ENCODE peak calls at places on chromosomes 6 and 20, in eight cellular contexts. One of them, this sample, is unnamed.

GRCh38 chr6:85436939-85437495 is 12.9 kb upstream of the NT5E start:
- DNase-seq in mesothelial cell of epicardium: no peak
- DNase-seq in effector CD4-positive, alpha-beta T cell: no peak
- DNase-seq in aorta: no peak
- DNase-seq in activated CD4-positive, alpha-beta T cell treated with anti-CD3 and anti-CD28 coated beads for 48 hours: no peak
- DNase-seq in nephron progenitor cell: no peak
- DNase-seq in stomach: no peak
- DNase-seq in IMR-90: no peak
- DNase-seq in this sample: no peak

GRCh38 chr6:39948156-39948850 is 14.0 kb upstream of the MOCS1 start:
- DNase-seq in mesothelial cell of epicardium: no peak
- DNase-seq in effector CD4-positive, alpha-beta T cell: no peak
- DNase-seq in aorta: no peak
- DNase-seq in activated CD4-positive, alpha-beta T cell treated with anti-CD3 and anti-CD28 coated beads for 48 hours: no peak
- DNase-seq in nephron progenitor cell: no peak
- DNase-seq in stomach: no peak
- DNase-seq in IMR-90: no peak
- DNase-seq in this sample: no peak

GRCh38 chr20:823326-823902 is 10.1 kb upstream of the FAM110A start:
- DNase-seq in mesothelial cell of epicardium: no peak
- DNase-seq in effector CD4-positive, alpha-beta T cell: no peak
- DNase-seq in aorta: no peak
- DNase-seq in activated CD4-positive, alpha-beta T cell treated with anti-CD3 and anti-CD28 coated beads for 48 hours: no peak
- DNase-seq in nephron progenitor cell: no peak
- DNase-seq in stomach: peak
- DNase-seq in IMR-90: no peak
- DNase-seq in this sample: no peak

GRCh38 chr6:163956571-163957407 is 542.3 kb downstream of the QKI start:
- DNase-seq in mesothelial cell of epicardium: peak
- DNase-seq in effector CD4-positive, alpha-beta T cell: peak
- DNase-seq in aorta: peak
- DNase-seq in activated CD4-positive, alpha-beta T cell treated with anti-CD3 and anti-CD28 coated beads for 48 hours: peak
- DNase-seq in nephron progenitor cell: peak
- DNase-seq in stomach: peak
- DNase-seq in IMR-90: peak
- DNase-seq in this sample: peak

GRCh38 chr6:52731719-52732118 is 31.6 kb downstream of the GSTA2 start:
- DNase-seq in mesothelial cell of epicardium: no peak
- DNase-seq in effector CD4-positive, alpha-beta T cell: no peak
- DNase-seq in aorta: no peak
- DNase-seq in activated CD4-positive, alpha-beta T cell treated with anti-CD3 and anti-CD28 coated beads for 48 hours: no peak
- DNase-seq in nephron progenitor cell: no peak
- DNase-seq in stomach: no peak
- DNase-seq in IMR-90: no peak
- DNase-seq in this sample: no peak

GRCh38 chr6:21678990-21679389 is 85.4 kb downstream of the SOX4 start:
- DNase-seq in mesothelial cell of epicardium: no peak
- DNase-seq in effector CD4-positive, alpha-beta T cell: no peak
- DNase-seq in aorta: no peak
- DNase-seq in activated CD4-positive, alpha-beta T cell treated with anti-CD3 and anti-CD28 coated beads for 48 hours: no peak
- DNase-seq in nephron progenitor cell: no peak
- DNase-seq in stomach: no peak
- DNase-seq in IMR-90: peak
- DNase-seq in this sample: no peak

GRCh38 chr6:8277769-8278168 is 157.6 kb downstream of the SLC35B3 start:
- DNase-seq in mesothelial cell of epicardium: no peak
- DNase-seq in effector CD4-positive, alpha-beta T cell: no peak
- DNase-seq in aorta: no peak
- DNase-seq in activated CD4-positive, alpha-beta T cell treated with anti-CD3 and anti-CD28 coated beads for 48 hours: peak
- DNase-seq in nephron progenitor cell: peak
- DNase-seq in stomach: no peak
- DNase-seq in IMR-90: no peak
- DNase-seq in this sample: no peak

GRCh38 chr6:135270676-135271536 is 89.8 kb downstream of the MYB start:
- DNase-seq in mesothelial cell of epicardium: no peak
- DNase-seq in effector CD4-positive, alpha-beta T cell: no peak
- DNase-seq in aorta: no peak
- DNase-seq in activated CD4-positive, alpha-beta T cell treated with anti-CD3 and anti-CD28 coated beads for 48 hours: no peak
- DNase-seq in nephron progenitor cell: no peak
- DNase-seq in stomach: peak
- DNase-seq in IMR-90: no peak
- DNase-seq in this sample: no peak

GRCh38 chr6:152309648-152310047 is 327.5 kb downstream of the SYNE1 start:
- DNase-seq in mesothelial cell of epicardium: no peak
- DNase-seq in effector CD4-positive, alpha-beta T cell: peak
- DNase-seq in aorta: no peak
- DNase-seq in activated CD4-positive, alpha-beta T cell treated with anti-CD3 and anti-CD28 coated beads for 48 hours: peak
- DNase-seq in nephron progenitor cell: no peak
- DNase-seq in stomach: peak
- DNase-seq in IMR-90: no peak
- DNase-seq in this sample: no peak

GRCh38 chr6:90434096-90434495 is 137.5 kb upstream of the BACH2 start:
- DNase-seq in mesothelial cell of epicardium: no peak
- DNase-seq in effector CD4-positive, alpha-beta T cell: no peak
- DNase-seq in aorta: no peak
- DNase-seq in activated CD4-positive, alpha-beta T cell treated with anti-CD3 and anti-CD28 coated beads for 48 hours: no peak
- DNase-seq in nephron progenitor cell: peak
- DNase-seq in stomach: no peak
- DNase-seq in IMR-90: no peak
- DNase-seq in this sample: no peak

GRCh38 chr6:81552644-81553043 is 199.8 kb downstream of the TENT5A start:
- DNase-seq in mesothelial cell of epicardium: no peak
- DNase-seq in effector CD4-positive, alpha-beta T cell: no peak
- DNase-seq in aorta: no peak
- DNase-seq in activated CD4-positive, alpha-beta T cell treated with anti-CD3 and anti-CD28 coated beads for 48 hours: no peak
- DNase-seq in nephron progenitor cell: no peak
- DNase-seq in stomach: no peak
- DNase-seq in IMR-90: no peak
- DNase-seq in this sample: no peak

GRCh38 chr20:15756401-15756800 is 816.8 kb downstream of the KIF16B start:
- DNase-seq in mesothelial cell of epicardium: no peak
- DNase-seq in effector CD4-positive, alpha-beta T cell: no peak
- DNase-seq in aorta: no peak
- DNase-seq in activated CD4-positive, alpha-beta T cell treated with anti-CD3 and anti-CD28 coated beads for 48 hours: no peak
- DNase-seq in nephron progenitor cell: no peak
- DNase-seq in stomach: no peak
- DNase-seq in IMR-90: no peak
- DNase-seq in this sample: no peak

GRCh38 chr20:57499676-57500075 is 25.3 kb downstream of the CTCFL start:
- DNase-seq in mesothelial cell of epicardium: no peak
- DNase-seq in effector CD4-positive, alpha-beta T cell: no peak
- DNase-seq in aorta: no peak
- DNase-seq in activated CD4-positive, alpha-beta T cell treated with anti-CD3 and anti-CD28 coated beads for 48 hours: no peak
- DNase-seq in nephron progenitor cell: no peak
- DNase-seq in stomach: no peak
- DNase-seq in IMR-90: no peak
- DNase-seq in this sample: peak

GRCh38 chr6:24902782-24903181 is 33.0 kb downstream of the RIPOR2 start:
- DNase-seq in mesothelial cell of epicardium: no peak
- DNase-seq in effector CD4-positive, alpha-beta T cell: no peak
- DNase-seq in aorta: no peak
- DNase-seq in activated CD4-positive, alpha-beta T cell treated with anti-CD3 and anti-CD28 coated beads for 48 hours: no peak
- DNase-seq in nephron progenitor cell: no peak
- DNase-seq in stomach: no peak
- DNase-seq in IMR-90: peak
- DNase-seq in this sample: no peak

GRCh38 chr6:26216015-26216885 is 129.0 kb downstream of the HFE start:
- DNase-seq in mesothelial cell of epicardium: peak
- DNase-seq in effector CD4-positive, alpha-beta T cell: peak
- DNase-seq in aorta: peak
- DNase-seq in activated CD4-positive, alpha-beta T cell treated with anti-CD3 and anti-CD28 coated beads for 48 hours: peak
- DNase-seq in nephron progenitor cell: peak
- DNase-seq in stomach: peak
- DNase-seq in IMR-90: peak
- DNase-seq in this sample: peak

GRCh38 chr20:39850821-39851330 is 838.2 kb downstream of the MAFB start:
- DNase-seq in mesothelial cell of epicardium: no peak
- DNase-seq in effector CD4-positive, alpha-beta T cell: no peak
- DNase-seq in aorta: no peak
- DNase-seq in activated CD4-positive, alpha-beta T cell treated with anti-CD3 and anti-CD28 coated beads for 48 hours: no peak
- DNase-seq in nephron progenitor cell: peak
- DNase-seq in stomach: no peak
- DNase-seq in IMR-90: no peak
- DNase-seq in this sample: no peak

GRCh38 chr20:11030351-11030750 is 356.6 kb upstream of the JAG1 start:
- DNase-seq in mesothelial cell of epicardium: no peak
- DNase-seq in effector CD4-positive, alpha-beta T cell: no peak
- DNase-seq in aorta: no peak
- DNase-seq in activated CD4-positive, alpha-beta T cell treated with anti-CD3 and anti-CD28 coated beads for 48 hours: no peak
- DNase-seq in nephron progenitor cell: no peak
- DNase-seq in stomach: no peak
- DNase-seq in IMR-90: no peak
- DNase-seq in this sample: no peak

GRCh38 chr20:55888655-55889054 is 116.7 kb downstream of the CBLN4 start:
- DNase-seq in mesothelial cell of epicardium: no peak
- DNase-seq in effector CD4-positive, alpha-beta T cell: no peak
- DNase-seq in aorta: no peak
- DNase-seq in activated CD4-positive, alpha-beta T cell treated with anti-CD3 and anti-CD28 coated beads for 48 hours: no peak
- DNase-seq in nephron progenitor cell: no peak
- DNase-seq in stomach: no peak
- DNase-seq in IMR-90: no peak
- DNase-seq in this sample: no peak

GRCh38 chr20:57968111-57968510 is 258.3 kb upstream of the PMEPA1 start:
- DNase-seq in mesothelial cell of epicardium: no peak
- DNase-seq in effector CD4-positive, alpha-beta T cell: no peak
- DNase-seq in aorta: peak
- DNase-seq in activated CD4-positive, alpha-beta T cell treated with anti-CD3 and anti-CD28 coated beads for 48 hours: no peak
- DNase-seq in nephron progenitor cell: no peak
- DNase-seq in stomach: no peak
- DNase-seq in IMR-90: no peak
- DNase-seq in this sample: no peak

GRCh38 chr6:7684076-7684475 is 41.8 kb upstream of the BMP6 start:
- DNase-seq in mesothelial cell of epicardium: no peak
- DNase-seq in effector CD4-positive, alpha-beta T cell: no peak
- DNase-seq in aorta: no peak
- DNase-seq in activated CD4-positive, alpha-beta T cell treated with anti-CD3 and anti-CD28 coated beads for 48 hours: no peak
- DNase-seq in nephron progenitor cell: no peak
- DNase-seq in stomach: no peak
- DNase-seq in IMR-90: no peak
- DNase-seq in this sample: no peak

GRCh38 chr20:26209171-26209941 is 512.7 kb upstream of the ZNF337 start:
- DNase-seq in mesothelial cell of epicardium: peak
- DNase-seq in effector CD4-positive, alpha-beta T cell: no peak
- DNase-seq in aorta: peak
- DNase-seq in activated CD4-positive, alpha-beta T cell treated with anti-CD3 and anti-CD28 coated beads for 48 hours: peak
- DNase-seq in nephron progenitor cell: peak
- DNase-seq in stomach: no peak
- DNase-seq in IMR-90: peak
- DNase-seq in this sample: no peak

GRCh38 chr6:1608976-1609661 is 596 bp upstream of the FOXC1 start:
- DNase-seq in mesothelial cell of epicardium: peak
- DNase-seq in effector CD4-positive, alpha-beta T cell: no peak
- DNase-seq in aorta: peak
- DNase-seq in activated CD4-positive, alpha-beta T cell treated with anti-CD3 and anti-CD28 coated beads for 48 hours: no peak
- DNase-seq in nephron progenitor cell: peak
- DNase-seq in stomach: no peak
- DNase-seq in IMR-90: peak
- DNase-seq in this sample: no peak

GRCh38 chr6:170265655-170266054 is 25.2 kb downstream of the DLL1 start:
- DNase-seq in mesothelial cell of epicardium: no peak
- DNase-seq in effector CD4-positive, alpha-beta T cell: no peak
- DNase-seq in aorta: no peak
- DNase-seq in activated CD4-positive, alpha-beta T cell treated with anti-CD3 and anti-CD28 coated beads for 48 hours: no peak
- DNase-seq in nephron progenitor cell: no peak
- DNase-seq in stomach: peak
- DNase-seq in IMR-90: no peak
- DNase-seq in this sample: no peak

GRCh38 chr6:54085526-54085925 is 25.7 kb upstream of the MLIP start:
- DNase-seq in mesothelial cell of epicardium: no peak
- DNase-seq in effector CD4-positive, alpha-beta T cell: no peak
- DNase-seq in aorta: no peak
- DNase-seq in activated CD4-positive, alpha-beta T cell treated with anti-CD3 and anti-CD28 coated beads for 48 hours: no peak
- DNase-seq in nephron progenitor cell: no peak
- DNase-seq in stomach: no peak
- DNase-seq in IMR-90: peak
- DNase-seq in this sample: no peak

GRCh38 chr6:28336284-28337024 is 506 bp upstream of the ZSCAN31 start:
- DNase-seq in mesothelial cell of epicardium: no peak
- DNase-seq in effector CD4-positive, alpha-beta T cell: no peak
- DNase-seq in aorta: no peak
- DNase-seq in activated CD4-positive, alpha-beta T cell treated with anti-CD3 and anti-CD28 coated beads for 48 hours: no peak
- DNase-seq in nephron progenitor cell: peak
- DNase-seq in stomach: no peak
- DNase-seq in IMR-90: peak
- DNase-seq in this sample: no peak

GRCh38 chr6:95117236-95117635 is 460.1 kb upstream of the MANEA start:
- DNase-seq in mesothelial cell of epicardium: no peak
- DNase-seq in effector CD4-positive, alpha-beta T cell: no peak
- DNase-seq in aorta: no peak
- DNase-seq in activated CD4-positive, alpha-beta T cell treated with anti-CD3 and anti-CD28 coated beads for 48 hours: no peak
- DNase-seq in nephron progenitor cell: no peak
- DNase-seq in stomach: no peak
- DNase-seq in IMR-90: no peak
- DNase-seq in this sample: no peak

GRCh38 chr20:57006411-57007170 is 259.9 kb downstream of the BMP7 start:
- DNase-seq in mesothelial cell of epicardium: no peak
- DNase-seq in effector CD4-positive, alpha-beta T cell: no peak
- DNase-seq in aorta: no peak
- DNase-seq in activated CD4-positive, alpha-beta T cell treated with anti-CD3 and anti-CD28 coated beads for 48 hours: no peak
- DNase-seq in nephron progenitor cell: no peak
- DNase-seq in stomach: no peak
- DNase-seq in IMR-90: no peak
- DNase-seq in this sample: no peak

GRCh38 chr20:18984238-18985200 is 170.9 kb downstream of the SCP2D1 start:
- DNase-seq in mesothelial cell of epicardium: no peak
- DNase-seq in effector CD4-positive, alpha-beta T cell: no peak
- DNase-seq in aorta: no peak
- DNase-seq in activated CD4-positive, alpha-beta T cell treated with anti-CD3 and anti-CD28 coated beads for 48 hours: no peak
- DNase-seq in nephron progenitor cell: peak
- DNase-seq in stomach: no peak
- DNase-seq in IMR-90: no peak
- DNase-seq in this sample: no peak

GRCh38 chr6:131825946-131826345 is 18.1 kb downstream of the ENPP1 start:
- DNase-seq in mesothelial cell of epicardium: no peak
- DNase-seq in effector CD4-positive, alpha-beta T cell: no peak
- DNase-seq in aorta: no peak
- DNase-seq in activated CD4-positive, alpha-beta T cell treated with anti-CD3 and anti-CD28 coated beads for 48 hours: no peak
- DNase-seq in nephron progenitor cell: no peak
- DNase-seq in stomach: no peak
- DNase-seq in IMR-90: peak
- DNase-seq in this sample: no peak

GRCh38 chr6:79048611-79049010 is 29.4 kb downstream of the PHIP start:
- DNase-seq in mesothelial cell of epicardium: no peak
- DNase-seq in effector CD4-positive, alpha-beta T cell: no peak
- DNase-seq in aorta: no peak
- DNase-seq in activated CD4-positive, alpha-beta T cell treated with anti-CD3 and anti-CD28 coated beads for 48 hours: peak
- DNase-seq in nephron progenitor cell: no peak
- DNase-seq in stomach: no peak
- DNase-seq in IMR-90: peak
- DNase-seq in this sample: no peak